ENCODE peak calls at places on chromosomes 16 and 17, in eight cellular contexts. L is endothelial cell, A is GM10248, Y is A673, P is fibroblast of mammary gland, M is cardiac muscle cell, O is transverse colon, N is fibroblast of the aortic adventitia. Q is an unnamed sample.

GRCh38 chr17:40320771-40321501 is 12.0 kb downstream of the RARA start:
- DNase-seq in L (no peak), A (no peak), Y (no peak), P (no peak), M (no peak), O (peak; percentile 60), N (peak; percentile 65), Q (no peak)

GRCh38 chr17:61418433-61418832 is 18.8 kb downstream of the TBX2 start:
- DNase-seq in L (no peak), A (no peak), Y (no peak), P (no peak), M (no peak), O (no peak), N (no peak), Q (no peak)

GRCh38 chr17:78378225-78379133 is at the start of gene PGS1:
- DNase-seq in L (peak; percentile 83), A (peak; percentile 86), Y (peak; percentile 87), P (peak; percentile 63), M (peak; percentile 84), O (peak; percentile 85), N (peak; percentile 71), Q (peak; percentile 82)

GRCh38 chr17:56319531-56319930 is 166.3 kb downstream of the ANKFN1 start:
- DNase-seq in L (no peak), A (peak; percentile 21), Y (peak; percentile 58), P (peak; percentile 84), M (peak; percentile 65), O (no peak), N (peak; percentile 79), Q (no peak)

GRCh38 chr17:28763804-28764266 is 20.0 kb downstream of the TRAF4 start:
- DNase-seq in L (peak; percentile 70), A (peak; percentile 71), Y (peak; percentile 89), P (peak; percentile 83), M (peak; percentile 75), O (peak; percentile 81), N (peak; percentile 88), Q (peak; percentile 66)

GRCh38 chr16:30028438-30029093 is 2.5 kb downstream of the TLCD3B start:
- DNase-seq in L (peak; percentile 61), A (no peak), Y (no peak), P (no peak), M (peak; percentile 85), O (no peak), N (no peak), Q (peak; percentile 77)

GRCh38 chr16:84284168-84284722 is 10.4 kb upstream of the WFDC1 start:
- DNase-seq in L (no peak), A (no peak), Y (no peak), P (peak; percentile 60), M (peak; percentile 90), O (peak; percentile 61), N (peak; percentile 33), Q (peak; percentile 64)

GRCh38 chr17:57338257-57338919 is 82.1 kb downstream of the MSI2 start:
- DNase-seq in L (no peak), A (peak; percentile 73), Y (no peak), P (no peak), M (no peak), O (no peak), N (no peak), Q (no peak)

GRCh38 chr16:50747206-50747956 is 5.5 kb downstream of the CYLD start:
- DNase-seq in L (no peak), A (peak; percentile 40), Y (peak; percentile 12), P (peak; percentile 27), M (no peak), O (no peak), N (peak; percentile 35), Q (no peak)

GRCh38 chr17:57582881-57583756 is 162.0 kb downstream of the CCDC182 start:
- DNase-seq in L (no peak), A (no peak), Y (no peak), P (no peak), M (no peak), O (no peak), N (no peak), Q (no peak)

GRCh38 chr17:7837375-7838290 is 3.6 kb downstream of the KDM6B start:
- DNase-seq in L (no peak), A (no peak), Y (no peak), P (no peak), M (peak; percentile 22), O (no peak), N (peak; percentile 13), Q (no peak)

GRCh38 chr16:11896776-11897175 is 19.0 kb downstream of the GSPT1 start:
- DNase-seq in L (no peak), A (no peak), Y (peak; percentile 15), P (peak; percentile 83), M (no peak), O (no peak), N (peak; percentile 72), Q (no peak)

GRCh38 chr17:4006165-4006589 is 41.9 kb upstream of the ATP2A3 start:
- DNase-seq in L (no peak), A (no peak), Y (no peak), P (no peak), M (no peak), O (no peak), N (no peak), Q (peak; percentile 30)

GRCh38 chr17:75740631-75741077 is 19.4 kb downstream of the ITGB4 start:
- DNase-seq in L (no peak), A (no peak), Y (no peak), P (no peak), M (no peak), O (no peak), N (no peak), Q (no peak)
- TF ChIP-seq CTCF in L (no peak), A (no peak), Y (no peak), P (no peak), M (no peak), O (no peak), N (no peak), Q (peak; percentile 11)

DNA sequence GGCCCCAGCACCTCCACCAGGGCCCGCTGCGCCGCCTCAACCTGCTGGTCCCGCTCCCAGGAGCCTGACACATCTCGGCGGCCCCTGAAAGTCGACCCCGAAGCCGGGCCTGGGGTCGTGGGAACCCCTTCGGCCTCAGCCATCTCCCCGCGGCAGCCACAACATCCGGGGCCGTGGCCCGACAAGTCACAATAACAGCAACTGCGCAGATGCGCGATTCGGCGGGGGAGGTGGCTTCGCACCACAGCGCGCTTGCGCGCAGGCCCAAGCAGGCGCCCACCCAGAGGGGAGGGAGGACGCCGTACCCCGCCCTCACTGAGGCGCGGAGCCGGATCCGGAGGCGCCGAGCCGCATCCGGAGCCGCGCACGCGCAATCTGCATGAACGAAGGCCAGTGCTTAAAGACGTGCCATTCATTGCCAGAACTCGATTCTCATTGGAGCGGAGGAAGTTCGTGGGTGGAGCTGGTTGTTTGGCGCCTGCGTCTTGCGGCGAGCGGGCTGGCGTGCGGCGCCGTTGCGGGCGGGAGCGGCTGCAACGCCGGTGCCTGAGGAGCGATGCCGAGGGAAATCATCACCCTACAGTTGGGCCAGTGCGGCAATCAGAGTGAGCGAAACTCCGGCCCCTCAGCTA is at the start of the genes RETREG3 and TUBG1:
- DNase-seq in L (peak; percentile 99), A (peak; percentile 100), Y (peak; percentile 96), P (peak; percentile 99), M (peak; percentile 99), O (peak; percentile 99), N (peak; percentile 99), Q (peak; percentile 100)
- TF ChIP-seq CTCF in L (no peak), A (no peak), Y (no peak), P (peak; percentile 25), M (peak; percentile 15), O (no peak), N (peak; percentile 65), Q (peak; percentile 41)

DNA sequence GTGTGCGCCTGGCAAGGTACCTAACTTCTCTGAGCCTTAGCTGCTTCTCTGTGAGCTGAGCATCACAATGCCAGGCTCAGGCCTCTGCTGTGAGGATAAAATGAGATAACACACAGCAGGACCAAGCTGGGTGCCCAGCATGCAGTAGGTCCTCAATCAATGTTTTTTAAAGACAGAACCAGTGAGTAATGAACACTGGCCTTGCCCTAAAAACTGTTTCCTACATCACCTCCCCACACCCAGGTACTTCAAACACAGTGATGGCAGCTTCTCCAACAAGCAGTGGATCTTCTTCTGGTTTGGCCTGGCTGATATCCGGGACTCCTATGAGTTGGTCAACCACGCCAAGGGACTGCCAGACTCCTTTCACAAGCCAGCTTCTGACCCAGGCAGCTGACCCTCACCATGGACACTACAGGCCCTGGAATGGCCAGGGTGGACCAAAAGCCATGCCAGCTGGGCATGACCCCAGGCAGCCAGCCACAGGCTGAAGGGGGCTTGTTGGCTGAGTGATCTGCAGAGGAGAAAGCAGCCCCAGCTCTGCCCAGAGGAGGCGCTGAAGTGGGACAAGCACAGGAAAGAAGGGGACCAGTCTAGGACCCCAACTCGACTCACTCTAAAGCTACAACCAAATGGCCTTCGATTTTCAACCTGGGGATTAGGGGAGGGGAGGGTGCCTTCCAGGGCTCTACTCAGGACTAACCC is 3.9 kb downstream of the NAGS start:
- DNase-seq in L (no peak), A (no peak), Y (no peak), P (no peak), M (no peak), O (no peak), N (no peak), Q (peak; percentile 53)
- TF ChIP-seq CTCF in L (no peak), A (no peak), Y (no peak), P (no peak), M (no peak), O (no peak), N (no peak), Q (peak; percentile 31)

GRCh38 chr17:81323411-81323868 is 28.3 kb upstream of the SLC38A10 start:
- DNase-seq in L (no peak), A (no peak), Y (no peak), P (peak; percentile 56), M (no peak), O (no peak), N (no peak), Q (no peak)

GRCh38 chr17:81324177-81324905 is 29.2 kb upstream of the SLC38A10 start:
- DNase-seq in L (no peak), A (no peak), Y (no peak), P (no peak), M (no peak), O (no peak), N (no peak), Q (no peak)

GRCh38 chr17:81323083-81323369 is 27.9 kb upstream of the SLC38A10 start:
- DNase-seq in L (no peak), A (no peak), Y (no peak), P (no peak), M (no peak), O (no peak), N (no peak), Q (no peak)

GRCh38 chr17:81325057-81325973 is 30.2 kb upstream of the SLC38A10 start:
- DNase-seq in L (no peak), A (no peak), Y (no peak), P (no peak), M (no peak), O (no peak), N (no peak), Q (no peak)

DNA sequence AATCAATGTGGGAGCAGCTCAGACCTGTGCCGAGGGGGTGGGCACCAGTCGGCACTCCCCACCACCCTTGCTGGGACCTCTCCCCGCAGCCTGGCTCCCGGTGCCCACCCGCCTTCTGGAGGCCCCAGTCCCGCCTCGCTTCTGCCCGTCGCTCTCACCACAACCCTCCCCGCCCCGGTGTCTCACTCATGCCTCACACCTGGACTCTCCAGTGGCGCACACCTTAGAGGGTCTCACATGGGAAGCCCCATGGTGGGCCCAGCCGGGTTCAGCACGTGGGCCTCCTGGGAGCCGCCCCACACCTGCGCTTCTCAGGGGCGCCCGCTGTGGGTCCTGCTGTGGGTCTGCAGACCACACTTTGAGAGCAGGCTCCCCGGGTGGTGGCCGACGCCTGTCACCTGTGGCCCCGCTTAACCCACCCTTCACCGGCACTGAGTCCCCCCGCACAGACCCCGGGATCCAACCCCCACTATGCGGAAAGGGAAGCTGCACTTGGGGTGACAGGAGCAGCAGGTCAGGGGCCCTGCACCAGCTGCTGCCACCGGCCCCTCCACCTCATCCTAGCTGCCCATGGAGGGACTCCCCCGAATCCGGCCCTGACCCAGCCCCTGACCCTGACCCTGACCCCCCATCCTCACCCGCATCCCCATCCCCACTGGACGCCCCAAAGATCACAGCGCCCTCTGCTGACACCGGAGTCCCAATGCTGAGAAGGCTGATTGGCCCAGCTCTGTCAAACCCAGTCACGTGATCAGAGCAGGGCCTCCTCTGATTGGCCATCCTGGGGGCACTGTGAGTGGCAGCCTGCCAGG is 27.4 kb upstream of the SLC38A10 start:
- DNase-seq in L (no peak), A (peak; percentile 81), Y (peak; percentile 67), P (peak; percentile 41), M (no peak), O (no peak), N (no peak), Q (no peak)
- TF ChIP-seq CTCF in L (no peak), A (peak; percentile 47), Y (peak; percentile 66), P (peak; percentile 33), M (peak; percentile 22), O (no peak), N (peak; percentile 3), Q (peak; percentile 52)

Q was measured in H9.